ENCODE peak calls at places on chromosomes 6 and 20, in five cellular contexts. Y is heart left ventricle, B is nucleus accumbens, M is HTR-8/SVneo, H is iris pigment epithelial cell. V is an unnamed sample.

GRCh38 chr20:39468703-39469102 is 506.6 kb downstream of the DHX35 start:
- DNase-seq in Y (no peak), B (no peak), M (no peak), H (no peak), V (no peak)

GRCh38 chr6:47447726-47448125 is 29.9 kb upstream of the CD2AP start:
- DNase-seq in Y (no peak), B (no peak), M (no peak), H (no peak), V (no peak)

GRCh38 chr6:25181923-25182322 is 97.3 kb upstream of the CARMIL1 start:
- DNase-seq in Y (no peak), B (no peak), M (no peak), H (no peak), V (no peak)

GRCh38 chr6:87237804-87238203 is 82.4 kb downstream of the ZNF292 start:
- DNase-seq in Y (no peak), B (no peak), M (peak), H (peak), V (no peak)

GRCh38 chr6:63644668-63645326 is 9.2 kb downstream of the PHF3 start:
- DNase-seq in Y (no peak), B (no peak), M (no peak), H (peak), V (no peak)

GRCh38 chr6:157787080-157787479 is 36.0 kb upstream of the SNX9 start:
- DNase-seq in Y (no peak), B (no peak), M (no peak), H (peak), V (no peak)

GRCh38 chr20:29079769-29080690 is 2177.4 kb upstream of the DEFB115 start:
- DNase-seq in Y (peak), B (no peak), M (no peak), H (no peak), V (no peak)

GRCh38 chr6:43301081-43301870 is 3.2 kb downstream of the SLC22A7 start:
- DNase-seq in Y (no peak), B (no peak), M (no peak), H (no peak), V (no peak)

GRCh38 chr20:9460518-9460917 is 53.9 kb upstream of the LAMP5 start:
- DNase-seq in Y (no peak), B (no peak), M (peak), H (peak), V (no peak)

GRCh38 chr6:21769405-21769851 is 175.9 kb downstream of the SOX4 start:
- DNase-seq in Y (no peak), B (no peak), M (peak), H (peak), V (peak)

GRCh38 chr6:38567436-38567835 is 72.3 kb downstream of the BTBD9 start:
- DNase-seq in Y (peak), B (peak), M (peak), H (peak), V (peak)

GRCh38 chr6:167579786-167580370 is 246.8 kb upstream of the AFDN start:
- DNase-seq in Y (no peak), B (no peak), M (no peak), H (no peak), V (no peak)

GRCh38 chr20:31837896-31838397 is 7.5 kb downstream of the FOXS1 start:
- DNase-seq in Y (no peak), B (no peak), M (no peak), H (peak), V (no peak)

GRCh38 chr6:13327691-13328075 is 654 bp downstream of the TBC1D7 start:
- DNase-seq in Y (no peak), B (no peak), M (no peak), H (no peak), V (no peak)

GRCh38 chr6:131923356-131923755 is 27.8 kb downstream of the CCN2 start:
- DNase-seq in Y (no peak), B (peak), M (no peak), H (peak), V (no peak)

GRCh38 chr20:44431118-44431501 is 44.6 kb upstream of the TTPAL start:
- DNase-seq in Y (peak), B (no peak), M (no peak), H (no peak), V (no peak)

GRCh38 chr20:8756410-8756809 is 312.5 kb upstream of the PLCB4 start:
- DNase-seq in Y (no peak), B (no peak), M (peak), H (peak), V (no peak)

GRCh38 chr6:30097902-30098606 is 14.8 kb downstream of the TRIM31 start:
- DNase-seq in Y (no peak), B (no peak), M (no peak), H (no peak), V (no peak)

GRCh38 chr6:19866199-19866872 is 29.2 kb downstream of the ID4 start:
- DNase-seq in Y (no peak), B (no peak), M (no peak), H (no peak), V (no peak)

GRCh38 chr20:16701296-16701695 is 28.5 kb upstream of the SNRPB2 start:
- DNase-seq in Y (no peak), B (no peak), M (no peak), H (no peak), V (no peak)

GRCh38 chr6:136123464-136123863 is 126.6 kb downstream of the MTFR2 start:
- DNase-seq in Y (no peak), B (no peak), M (no peak), H (peak), V (no peak)

GRCh38 chr6:148854086-148854485 is 107.3 kb downstream of the UST start:
- DNase-seq in Y (no peak), B (no peak), M (no peak), H (no peak), V (no peak)

GRCh38 chr20:8018928-8019177 is 708 bp downstream of the TMX4 start:
- DNase-seq in Y (no peak), B (no peak), M (no peak), H (peak), V (peak)

GRCh38 chr6:7108964-7109836 is 1.4 kb downstream of the RREB1 start:
- DNase-seq in Y (peak), B (no peak), M (peak), H (peak), V (peak)

V was measured in DMS 273 treated with DMSO at 0.1 percent for 48 hours.